ENCODE peak calls at places on chromosomes 3 and 15, in five cellular contexts. Q, Y, P, B and C are unnamed samples.

GRCh38 chr3:4492240-4493007 is 724 bp upstream of the ITPR1 start:
- DNase-seq in Q (peak), Y (peak), P (peak), B (peak), C (peak)

GRCh38 chr3:159499031-159499793 is 489.4 kb upstream of the IL12A start:
- DNase-seq in Q (no peak), Y (no peak), P (peak), B (peak), C (no peak)

GRCh38 chr3:134427400-134428111 is 53.3 kb upstream of the AMOTL2 start:
- DNase-seq in Q (no peak), Y (no peak), P (peak), B (peak), C (no peak)

GRCh38 chr3:169404491-169404890 is 259.0 kb downstream of the MECOM start:
- DNase-seq in Q (no peak), Y (no peak), P (no peak), B (no peak), C (no peak)

GRCh38 chr15:100570282-100570681 is 31.7 kb downstream of the LINS1 start:
- DNase-seq in Q (no peak), Y (no peak), P (peak), B (peak), C (no peak)

GRCh38 chr3:197758512-197758911 is 8.8 kb downstream of the FYTTD1 start:
- DNase-seq in Q (no peak), Y (no peak), P (no peak), B (no peak), C (no peak)

GRCh38 chr3:189827108-189827507 is 195.9 kb downstream of the TP63 start:
- DNase-seq in Q (no peak), Y (no peak), P (no peak), B (no peak), C (no peak)

GRCh38 chr15:34122771-34123183 is 20.9 kb downstream of the PGBD4 start:
- DNase-seq in Q (no peak), Y (no peak), P (peak), B (peak), C (peak)

GRCh38 chr3:11477286-11477935 is 166.3 kb downstream of the VGLL4 start:
- DNase-seq in Q (no peak), Y (no peak), P (peak), B (peak), C (no peak)

GRCh38 chr3:120348065-120348980 is 831 bp downstream of the LRRC58 start:
- DNase-seq in Q (peak), Y (peak), P (peak), B (peak), C (peak)

GRCh38 chr3:195883801-195884200 is 24.6 kb downstream of the TNK2 start:
- DNase-seq in Q (no peak), Y (no peak), P (no peak), B (no peak), C (no peak)

GRCh38 chr15:73992594-73992898 is 451 bp upstream of the STOML1 start:
- DNase-seq in Q (no peak), Y (no peak), P (no peak), B (no peak), C (no peak)
- TF ChIP-seq CTCF in Q (no peak), Y (peak), P (peak), B (no peak), C (no peak)

GRCh38 chr3:181442066-181442465 is 269.7 kb upstream of the SOX2 start:
- DNase-seq in Q (no peak), Y (no peak), P (no peak), B (no peak), C (no peak)

GRCh38 chr3:181446741-181447140 is 265.0 kb upstream of the SOX2 start:
- DNase-seq in Q (no peak), Y (no peak), P (no peak), B (no peak), C (no peak)
- TF ChIP-seq CTCF in Q (no peak), Y (no peak), P (no peak), B (no peak), C (no peak)

DNA sequence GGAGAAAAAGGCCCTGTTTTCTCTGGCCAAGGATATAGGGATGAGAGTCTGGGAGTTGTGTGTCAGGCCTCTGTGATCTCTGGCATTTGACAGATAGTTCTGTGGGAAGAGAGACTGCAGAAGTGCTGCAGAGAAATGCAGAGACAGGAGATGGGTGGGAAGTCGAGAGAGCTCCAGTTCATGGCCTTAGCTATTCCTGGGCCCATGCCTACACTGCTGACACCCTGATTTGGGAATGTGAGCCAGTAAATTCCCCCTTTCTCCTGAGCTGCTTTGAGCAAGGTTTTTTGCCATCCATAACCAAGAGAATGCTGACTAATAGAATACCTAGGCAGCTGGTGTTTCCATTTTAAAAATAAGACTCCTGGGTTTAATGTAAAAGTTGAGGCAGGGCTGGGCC is 59.3 kb downstream of the EBLN2 start:
- DNase-seq in Q (no peak), Y (no peak), P (no peak), B (no peak), C (no peak)
- TF ChIP-seq CTCF in Q (no peak), Y (no peak), P (no peak), B (no peak), C (no peak)

GRCh38 chr3:65927576-65927975 is 111.1 kb downstream of the MAGI1 start:
- DNase-seq in Q (no peak), Y (no peak), P (no peak), B (no peak), C (no peak)

GRCh38 chr3:65924762-65925161 is 114.0 kb downstream of the MAGI1 start:
- DNase-seq in Q (no peak), Y (no peak), P (no peak), B (no peak), C (no peak)

GRCh38 chr3:65928110-65928509 is 110.6 kb downstream of the MAGI1 start:
- DNase-seq in Q (no peak), Y (no peak), P (no peak), B (no peak), C (no peak)

GRCh38 chr3:65922441-65922840 is 116.3 kb downstream of the MAGI1 start:
- DNase-seq in Q (no peak), Y (no peak), P (no peak), B (peak), C (no peak)

GRCh38 chr3:65925254-65925954 is 113.3 kb downstream of the MAGI1 start:
- DNase-seq in Q (no peak), Y (no peak), P (no peak), B (no peak), C (no peak)
- TF ChIP-seq CTCF in Q (no peak), Y (no peak), P (no peak), B (no peak), C (no peak)

GRCh38 chr15:38300395-38300794 is 47.8 kb downstream of the SPRED1 start:
- DNase-seq in Q (no peak), Y (no peak), P (peak), B (peak), C (peak)

GRCh38 chr15:38297623-38298388 is 45.2 kb downstream of the SPRED1 start:
- DNase-seq in Q (no peak), Y (no peak), P (no peak), B (peak), C (no peak)

GRCh38 chr15:38304486-38304885 is 51.9 kb downstream of the SPRED1 start:
- DNase-seq in Q (no peak), Y (no peak), P (no peak), B (no peak), C (no peak)

GRCh38 chr15:38299216-38299615 is 46.6 kb downstream of the SPRED1 start:
- DNase-seq in Q (no peak), Y (no peak), P (no peak), B (peak), C (no peak)
- TF ChIP-seq CTCF in Q (no peak), Y (no peak), P (no peak), B (no peak), C (no peak)